ENCODE peak calls at places on chromosomes 4 and X, in six cellular contexts. One of them, this sample, is unnamed.

GRCh38 chr4:34258176-34258575 is 1986.1 kb downstream of the ARAP2 start:
- DNase-seq in naive thymus-derived CD4-positive, alpha-beta T cell: no peak
- DNase-seq in H1: no peak
- DNase-seq in SK-N-SH: no peak
- DNase-seq in lower lobe of right lung: no peak
- DNase-seq in hepatocyte: no peak
- DNase-seq in this sample: no peak

GRCh38 chrX:106862972-106863688 is 40.0 kb downstream of the RIPPLY1 start:
- DNase-seq in lower lobe of right lung: no peak
- DNase-seq in SK-N-SH: peak; percentile 24
- DNase-seq in hepatocyte: peak; percentile 4
- DNase-seq in H1: peak; percentile 58
- DNase-seq in naive thymus-derived CD4-positive, alpha-beta T cell: no peak
- DNase-seq in this sample: peak; percentile 13

GRCh38 chr4:158253350-158253980 is 43.2 kb downstream of the TMEM144 start:
- DNase-seq in SK-N-SH: peak; percentile 48
- DNase-seq in H1: no peak
- DNase-seq in hepatocyte: peak; percentile 78
- DNase-seq in naive thymus-derived CD4-positive, alpha-beta T cell: no peak
- DNase-seq in lower lobe of right lung: no peak
- DNase-seq in this sample: peak; percentile 25

GRCh38 chr4:40731792-40732245 is 17.9 kb upstream of the NSUN7 start:
- DNase-seq in H1: no peak
- DNase-seq in hepatocyte: peak; percentile 61
- DNase-seq in lower lobe of right lung: peak; percentile 59
- DNase-seq in naive thymus-derived CD4-positive, alpha-beta T cell: no peak
- DNase-seq in SK-N-SH: peak; percentile 28
- DNase-seq in this sample: no peak

GRCh38 chr4:100935090-100935489 is 412.2 kb downstream of the PPP3CA start:
- DNase-seq in SK-N-SH: peak; percentile 9
- DNase-seq in hepatocyte: no peak
- DNase-seq in naive thymus-derived CD4-positive, alpha-beta T cell: no peak
- DNase-seq in lower lobe of right lung: no peak
- DNase-seq in H1: no peak
- DNase-seq in this sample: no peak

GRCh38 chr4:135277116-135277979 is 1075.8 kb upstream of the PABPC4L start:
- DNase-seq in H1: no peak
- DNase-seq in hepatocyte: no peak
- DNase-seq in SK-N-SH: no peak
- DNase-seq in lower lobe of right lung: no peak
- DNase-seq in naive thymus-derived CD4-positive, alpha-beta T cell: no peak
- DNase-seq in this sample: no peak

GRCh38 chr4:122747883-122748282 is 15.4 kb downstream of the BBS12 start:
- DNase-seq in naive thymus-derived CD4-positive, alpha-beta T cell: no peak
- DNase-seq in hepatocyte: no peak
- DNase-seq in H1: no peak
- DNase-seq in lower lobe of right lung: no peak
- DNase-seq in SK-N-SH: no peak
- DNase-seq in this sample: no peak

GRCh38 chrX:106917830-106918500 is 2.2 kb upstream of the CLDN2 start:
- DNase-seq in lower lobe of right lung: no peak
- DNase-seq in hepatocyte: no peak
- DNase-seq in H1: no peak
- DNase-seq in naive thymus-derived CD4-positive, alpha-beta T cell: no peak
- DNase-seq in SK-N-SH: no peak
- DNase-seq in this sample: peak; percentile 59

GRCh38 chrX:39158801-39159657 is 357.8 kb downstream of the MID1IP1 start:
- DNase-seq in hepatocyte: peak; percentile 16
- DNase-seq in H1: no peak
- DNase-seq in SK-N-SH: peak; percentile 59
- DNase-seq in lower lobe of right lung: peak; percentile 56
- DNase-seq in naive thymus-derived CD4-positive, alpha-beta T cell: no peak
- DNase-seq in this sample: no peak

GRCh38 chr4:187289371-187289770 is 565.7 kb upstream of the FAT1 start:
- DNase-seq in lower lobe of right lung: no peak
- DNase-seq in H1: no peak
- DNase-seq in naive thymus-derived CD4-positive, alpha-beta T cell: no peak
- DNase-seq in SK-N-SH: no peak
- DNase-seq in hepatocyte: no peak
- DNase-seq in this sample: no peak

GRCh38 chr4:159137176-159137575 is 34.3 kb downstream of the RAPGEF2 start:
- DNase-seq in H1: no peak
- DNase-seq in naive thymus-derived CD4-positive, alpha-beta T cell: no peak
- DNase-seq in lower lobe of right lung: no peak
- DNase-seq in SK-N-SH: no peak
- DNase-seq in hepatocyte: peak; percentile 26
- DNase-seq in this sample: no peak

GRCh38 chr4:72444104-72444503 is 124.9 kb downstream of the ADAMTS3 start:
- DNase-seq in SK-N-SH: no peak
- DNase-seq in hepatocyte: no peak
- DNase-seq in naive thymus-derived CD4-positive, alpha-beta T cell: no peak
- DNase-seq in lower lobe of right lung: no peak
- DNase-seq in H1: no peak
- DNase-seq in this sample: no peak

GRCh38 chr4:163467371-163467770 is 6.2 kb downstream of the TKTL2 start:
- DNase-seq in hepatocyte: no peak
- DNase-seq in H1: no peak
- DNase-seq in naive thymus-derived CD4-positive, alpha-beta T cell: no peak
- DNase-seq in SK-N-SH: no peak
- DNase-seq in lower lobe of right lung: no peak
- DNase-seq in this sample: no peak

GRCh38 chr4:85787133-85787532 is 312.2 kb downstream of the ARHGAP24 start:
- DNase-seq in naive thymus-derived CD4-positive, alpha-beta T cell: no peak
- DNase-seq in SK-N-SH: no peak
- DNase-seq in hepatocyte: peak; percentile 19
- DNase-seq in H1: no peak
- DNase-seq in lower lobe of right lung: no peak
- DNase-seq in this sample: no peak

GRCh38 chr4:8283631-8284121 is 14.1 kb downstream of the HTRA3 start:
- DNase-seq in hepatocyte: no peak
- DNase-seq in H1: no peak
- DNase-seq in lower lobe of right lung: no peak
- DNase-seq in SK-N-SH: no peak
- DNase-seq in naive thymus-derived CD4-positive, alpha-beta T cell: no peak
- DNase-seq in this sample: no peak

GRCh38 chr4:118112647-118113046 is 78.4 kb downstream of the NDST3 start:
- DNase-seq in naive thymus-derived CD4-positive, alpha-beta T cell: no peak
- DNase-seq in lower lobe of right lung: no peak
- DNase-seq in SK-N-SH: no peak
- DNase-seq in H1: no peak
- DNase-seq in hepatocyte: no peak
- DNase-seq in this sample: no peak

GRCh38 chr4:128841402-128841801 is 31.9 kb downstream of the JADE1 start:
- DNase-seq in SK-N-SH: no peak
- DNase-seq in naive thymus-derived CD4-positive, alpha-beta T cell: no peak
- DNase-seq in lower lobe of right lung: no peak
- DNase-seq in hepatocyte: no peak
- DNase-seq in H1: no peak
- DNase-seq in this sample: no peak

GRCh38 chrX:115940888-115941332 is 229.6 kb upstream of the AGTR2 start:
- DNase-seq in SK-N-SH: peak; percentile 78
- DNase-seq in naive thymus-derived CD4-positive, alpha-beta T cell: no peak
- DNase-seq in hepatocyte: no peak
- DNase-seq in H1: peak; percentile 62
- DNase-seq in lower lobe of right lung: no peak
- DNase-seq in this sample: no peak

GRCh38 chrX:72478853-72479252 is 93.8 kb downstream of the HDAC8 start:
- DNase-seq in naive thymus-derived CD4-positive, alpha-beta T cell: no peak
- DNase-seq in H1: no peak
- DNase-seq in lower lobe of right lung: no peak
- DNase-seq in hepatocyte: peak; percentile 20
- DNase-seq in SK-N-SH: no peak
- DNase-seq in this sample: no peak

GRCh38 chr4:3323071-3323481 is 30.3 kb downstream of the RGS12 start:
- DNase-seq in naive thymus-derived CD4-positive, alpha-beta T cell: no peak
- DNase-seq in lower lobe of right lung: no peak
- DNase-seq in SK-N-SH: no peak
- DNase-seq in H1: no peak
- DNase-seq in hepatocyte: no peak
- DNase-seq in this sample: no peak

GRCh38 chr4:162560073-162560472 is 396.3 kb upstream of the FSTL5 start:
- DNase-seq in naive thymus-derived CD4-positive, alpha-beta T cell: no peak
- DNase-seq in SK-N-SH: no peak
- DNase-seq in lower lobe of right lung: no peak
- DNase-seq in hepatocyte: no peak
- DNase-seq in H1: no peak
- DNase-seq in this sample: no peak

GRCh38 chrX:150219374-150220185 is 143.5 kb upstream of the MAMLD1 start:
- DNase-seq in SK-N-SH: no peak
- DNase-seq in H1: peak; percentile 49
- DNase-seq in lower lobe of right lung: no peak
- DNase-seq in hepatocyte: no peak
- DNase-seq in naive thymus-derived CD4-positive, alpha-beta T cell: no peak
- DNase-seq in this sample: no peak

GRCh38 chrX:25726539-25726938 is 411.6 kb upstream of the MAGEB18 start:
- DNase-seq in hepatocyte: peak; percentile 3
- DNase-seq in SK-N-SH: no peak
- DNase-seq in naive thymus-derived CD4-positive, alpha-beta T cell: no peak
- DNase-seq in H1: no peak
- DNase-seq in lower lobe of right lung: no peak
- DNase-seq in this sample: no peak

GRCh38 chr4:102453827-102454226 is 47.3 kb upstream of the NFKB1 start:
- DNase-seq in H1: no peak
- DNase-seq in hepatocyte: no peak
- DNase-seq in lower lobe of right lung: no peak
- DNase-seq in naive thymus-derived CD4-positive, alpha-beta T cell: no peak
- DNase-seq in SK-N-SH: no peak
- DNase-seq in this sample: no peak

GRCh38 chr4:102451266-102451665 is 49.9 kb upstream of the NFKB1 start:
- DNase-seq in H1: no peak
- DNase-seq in naive thymus-derived CD4-positive, alpha-beta T cell: no peak
- DNase-seq in SK-N-SH: no peak
- DNase-seq in hepatocyte: no peak
- DNase-seq in lower lobe of right lung: no peak
- DNase-seq in this sample: no peak

GRCh38 chr4:102454981-102455690 is 46.0 kb upstream of the NFKB1 start:
- DNase-seq in hepatocyte: peak; percentile 9
- DNase-seq in SK-N-SH: no peak
- DNase-seq in lower lobe of right lung: no peak
- DNase-seq in H1: no peak
- DNase-seq in naive thymus-derived CD4-positive, alpha-beta T cell: no peak
- DNase-seq in this sample: no peak

GRCh38 chr4:102454278-102454677 is 46.9 kb upstream of the NFKB1 start:
- DNase-seq in SK-N-SH: no peak
- DNase-seq in hepatocyte: no peak
- DNase-seq in H1: no peak
- DNase-seq in naive thymus-derived CD4-positive, alpha-beta T cell: no peak
- DNase-seq in lower lobe of right lung: no peak
- DNase-seq in this sample: no peak

DNA sequence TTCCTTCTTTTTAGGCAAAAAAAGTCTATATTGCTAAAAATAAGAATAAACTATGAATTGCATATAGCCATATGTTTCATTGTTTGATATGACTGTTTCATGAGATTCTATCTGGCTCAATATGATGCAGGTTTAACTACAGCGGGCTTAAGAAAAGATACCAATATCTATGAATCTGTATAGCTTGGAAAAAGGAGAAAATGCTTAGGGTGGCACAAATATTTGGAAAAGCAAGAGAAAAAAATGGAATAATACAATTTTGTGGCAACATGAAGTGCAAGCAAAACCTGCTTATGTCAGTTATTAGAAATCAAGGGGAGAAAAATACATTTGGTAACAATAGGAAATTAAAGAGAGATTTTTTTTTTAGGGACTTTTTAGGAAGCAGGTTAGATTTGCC is 48.3 kb upstream of the NFKB1 start:
- DNase-seq in lower lobe of right lung: no peak
- DNase-seq in H1: no peak
- DNase-seq in hepatocyte: no peak
- DNase-seq in SK-N-SH: no peak
- DNase-seq in naive thymus-derived CD4-positive, alpha-beta T cell: no peak
- DNase-seq in this sample: no peak
- H3K4me1 ChIP-seq in lower lobe of right lung: peaks cover 7% of the 10 kb centered on the region
- H3K4me1 ChIP-seq in H1: no peaks in the 10 kb centered on the region
- H3K4me1 ChIP-seq in hepatocyte: no peaks in the 10 kb centered on the region
- H3K4me1 ChIP-seq in SK-N-SH: no peaks in the 10 kb centered on the region
- H3K4me1 ChIP-seq in naive thymus-derived CD4-positive, alpha-beta T cell: no peaks in the 10 kb centered on the region
- H3K4me1 ChIP-seq in this sample: peaks cover 3% of the 10 kb centered on the region

GRCh38 chr4:13580018-13580417 is 35.7 kb upstream of the NKX3-2 start:
- DNase-seq in hepatocyte: no peak
- DNase-seq in lower lobe of right lung: no peak
- DNase-seq in H1: no peak
- DNase-seq in naive thymus-derived CD4-positive, alpha-beta T cell: no peak
- DNase-seq in SK-N-SH: no peak
- DNase-seq in this sample: no peak

GRCh38 chr4:13588954-13589353 is 38.6 kb downstream of the BOD1L1 start:
- DNase-seq in SK-N-SH: no peak
- DNase-seq in hepatocyte: no peak
- DNase-seq in H1: no peak
- DNase-seq in naive thymus-derived CD4-positive, alpha-beta T cell: no peak
- DNase-seq in lower lobe of right lung: no peak
- DNase-seq in this sample: no peak

GRCh38 chr4:13584481-13584880 is 40.2 kb upstream of the NKX3-2 start:
- DNase-seq in naive thymus-derived CD4-positive, alpha-beta T cell: no peak
- DNase-seq in lower lobe of right lung: no peak
- DNase-seq in H1: no peak
- DNase-seq in SK-N-SH: no peak
- DNase-seq in hepatocyte: no peak
- DNase-seq in this sample: no peak
- H3K36me3 ChIP-seq in naive thymus-derived CD4-positive, alpha-beta T cell: peaks cover 78% of the 10 kb centered on the region
- H3K36me3 ChIP-seq in lower lobe of right lung: peaks cover 98% of the 10 kb centered on the region
- H3K36me3 ChIP-seq in H1: peaks cover 62% of the 10 kb centered on the region
- H3K36me3 ChIP-seq in SK-N-SH: peaks cover 86% of the 10 kb centered on the region
- H3K36me3 ChIP-seq in hepatocyte: no peaks in the 10 kb centered on the region
- H3K36me3 ChIP-seq in this sample: peaks cover 43% of the 10 kb centered on the region

DNA sequence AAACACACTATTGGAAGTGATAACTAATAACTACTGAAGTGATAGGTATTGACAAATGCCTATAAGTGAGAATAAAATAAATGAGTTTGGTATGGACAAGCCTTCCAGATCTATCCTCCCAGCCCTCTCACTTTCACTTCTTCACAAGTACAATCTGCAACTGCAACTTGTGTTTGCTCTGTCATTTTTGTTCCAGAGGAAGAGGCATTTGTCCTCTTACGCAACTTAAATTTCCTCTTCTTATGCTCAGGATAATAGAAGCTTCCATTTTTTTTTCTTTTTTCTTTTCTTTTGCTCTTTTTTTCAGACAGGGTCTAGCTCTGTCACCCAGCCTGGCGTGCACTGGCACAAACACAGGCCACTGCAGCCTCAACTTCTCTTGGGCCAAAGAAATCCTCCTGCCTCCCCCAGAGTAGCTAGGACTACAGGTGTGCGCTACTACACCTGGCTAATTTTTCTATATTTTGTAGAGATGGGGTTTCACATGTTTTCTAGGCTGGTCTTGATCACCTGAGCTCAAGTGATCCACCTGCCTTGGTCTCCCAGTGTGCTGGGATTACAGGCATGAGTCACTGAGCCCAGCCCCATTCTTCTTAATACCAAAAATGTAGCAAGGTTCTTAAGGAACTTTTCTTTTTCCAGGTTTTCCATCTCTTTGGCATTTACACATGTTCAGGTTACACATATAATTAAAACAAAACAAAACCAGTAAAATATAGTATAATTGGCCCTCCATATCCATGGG is 73.1 kb downstream of the PDGFC start:
- DNase-seq in hepatocyte: no peak
- DNase-seq in naive thymus-derived CD4-positive, alpha-beta T cell: no peak
- DNase-seq in lower lobe of right lung: no peak
- DNase-seq in SK-N-SH: no peak
- DNase-seq in H1: no peak
- DNase-seq in this sample: no peak
- H3K4me1 ChIP-seq in hepatocyte: no peaks in the 10 kb centered on the region
- H3K4me1 ChIP-seq in naive thymus-derived CD4-positive, alpha-beta T cell: no peaks in the 10 kb centered on the region
- H3K4me1 ChIP-seq in lower lobe of right lung: peaks cover 12% of the 10 kb centered on the region
- H3K4me1 ChIP-seq in SK-N-SH: peaks cover 6% of the 10 kb centered on the region
- H3K4me1 ChIP-seq in H1: no peaks in the 10 kb centered on the region
- H3K4me1 ChIP-seq in this sample: no peaks in the 10 kb centered on the region

GRCh38 chr4:152523731-152524130 is 12.2 kb downstream of the FBXW7 start:
- DNase-seq in SK-N-SH: no peak
- DNase-seq in naive thymus-derived CD4-positive, alpha-beta T cell: no peak
- DNase-seq in lower lobe of right lung: no peak
- DNase-seq in hepatocyte: no peak
- DNase-seq in H1: no peak
- DNase-seq in this sample: no peak
- H3K36me3 ChIP-seq in SK-N-SH: no peaks in the 10 kb centered on the region
- H3K36me3 ChIP-seq in naive thymus-derived CD4-positive, alpha-beta T cell: no peaks in the 10 kb centered on the region
- H3K36me3 ChIP-seq in lower lobe of right lung: peaks cover 7% of the 10 kb centered on the region
- H3K36me3 ChIP-seq in hepatocyte: no peaks in the 10 kb centered on the region
- H3K36me3 ChIP-seq in H1: no peaks in the 10 kb centered on the region
- H3K36me3 ChIP-seq in this sample: no peaks in the 10 kb centered on the region

This sample was measured in CD4-positive, alpha-beta memory T cell.